ENCODE peak calls at places on chromosomes 6 and 20, in four cellular contexts. Q is spleen, T is cardiac muscle cell, Y is upper lobe of right lung. J is an unnamed sample.

GRCh38 chr6:72461144-72461543 is 160.7 kb upstream of the KCNQ5 start:
- DNase-seq in Q (no peak), T (no peak), Y (no peak), J (no peak)

GRCh38 chr6:121504227-121504626 is 68.8 kb downstream of the GJA1 start:
- DNase-seq in Q (no peak), T (no peak), Y (no peak), J (no peak)

GRCh38 chr6:311679-312220 is 19.5 kb downstream of the DUSP22 start:
- DNase-seq in Q (peak), T (no peak), Y (no peak), J (no peak)

GRCh38 chr6:135465903-135466302 is 31.6 kb downstream of the AHI1 start:
- DNase-seq in Q (no peak), T (no peak), Y (no peak), J (no peak)

GRCh38 chr6:50591135-50591534 is 122.2 kb upstream of the TFAP2D start:
- DNase-seq in Q (no peak), T (peak), Y (no peak), J (no peak)

GRCh38 chr6:11682525-11682924 is 96.1 kb downstream of the ADTRP start:
- DNase-seq in Q (no peak), T (no peak), Y (no peak), J (no peak)

GRCh38 chr6:123380257-123380656 is 256.5 kb downstream of the TRDN start:
- DNase-seq in Q (no peak), T (peak), Y (no peak), J (no peak)

GRCh38 chr20:24488800-24489175 is 19.4 kb downstream of the SYNDIG1 start:
- DNase-seq in Q (peak), T (no peak), Y (no peak), J (no peak)

GRCh38 chr6:104161960-104162669 is 697.6 kb downstream of the HACE1 start:
- DNase-seq in Q (no peak), T (no peak), Y (no peak), J (no peak)

GRCh38 chr6:25318589-25318988 is 39.4 kb downstream of the CARMIL1 start:
- DNase-seq in Q (no peak), T (no peak), Y (no peak), J (no peak)

GRCh38 chr20:38114353-38114791 is 50.7 kb downstream of the TGM2 start:
- DNase-seq in Q (no peak), T (no peak), Y (no peak), J (peak)

GRCh38 chr20:1965520-1966278 is 28.2 kb downstream of the PDYN start:
- DNase-seq in Q (peak), T (peak), Y (peak), J (peak)

GRCh38 chr20:2984028-2984501 is 59.4 kb upstream of the GNRH2 start:
- DNase-seq in Q (no peak), T (no peak), Y (no peak), J (no peak)

GRCh38 chr6:125201961-125202729 is 48.6 kb downstream of the TPD52L1 start:
- DNase-seq in Q (no peak), T (no peak), Y (peak), J (no peak)

GRCh38 chr6:159602370-159603185 is 90.5 kb downstream of the SOD2 start:
- DNase-seq in Q (no peak), T (no peak), Y (no peak), J (no peak)

GRCh38 chr6:48378874-48379407 is 267.9 kb upstream of the PTCHD4 start:
- DNase-seq in Q (no peak), T (no peak), Y (no peak), J (no peak)

GRCh38 chr6:21679761-21680265 is 86.3 kb downstream of the SOX4 start:
- DNase-seq in Q (no peak), T (no peak), Y (no peak), J (no peak)

GRCh38 chr20:43507150-43508080 is at the start of gene L3MBTL1:
- DNase-seq in Q (peak), T (peak), Y (peak), J (no peak)

GRCh38 chr6:44258921-44259320 is 1.6 kb upstream of the SLC35B2 start:
- DNase-seq in Q (peak), T (no peak), Y (peak), J (peak)

GRCh38 chr6:11043961-11044711 is at the start of gene ELOVL2:
- DNase-seq in Q (no peak), T (peak), Y (peak), J (no peak)

GRCh38 chr6:26064619-26065257 is 22.5 kb upstream of the HFE start:
- DNase-seq in Q (no peak), T (peak), Y (no peak), J (no peak)

GRCh38 chr6:159919011-159919511 is 28.3 kb downstream of the MAS1 start:
- DNase-seq in Q (no peak), T (no peak), Y (no peak), J (no peak)

GRCh38 chr6:47241742-47242482 is 67.8 kb downstream of the TNFRSF21 start:
- DNase-seq in Q (no peak), T (no peak), Y (no peak), J (no peak)

GRCh38 chr6:35919827-35920751 is 809 bp downstream of the SRPK1 start:
- DNase-seq in Q (peak), T (peak), Y (peak), J (peak)

GRCh38 chr6:35919085-35919826 is 1.6 kb downstream of the SRPK1 start:
- DNase-seq in Q (no peak), T (no peak), Y (no peak), J (no peak)

GRCh38 chr6:35924146-35924545 is 3.2 kb upstream of the SRPK1 start:
- DNase-seq in Q (no peak), T (no peak), Y (no peak), J (no peak)

GRCh38 chr6:35922139-35922554 is 1.2 kb upstream of the SRPK1 start:
- DNase-seq in Q (no peak), T (no peak), Y (no peak), J (no peak)

GRCh38 chr6:35920793-35921732 is at the start of gene SRPK1:
- DNase-seq in Q (peak), T (peak), Y (peak), J (peak)
- H3K27ac ChIP-seq in Q (peak), T (peak), Y (peak), J (peak)

DNA sequence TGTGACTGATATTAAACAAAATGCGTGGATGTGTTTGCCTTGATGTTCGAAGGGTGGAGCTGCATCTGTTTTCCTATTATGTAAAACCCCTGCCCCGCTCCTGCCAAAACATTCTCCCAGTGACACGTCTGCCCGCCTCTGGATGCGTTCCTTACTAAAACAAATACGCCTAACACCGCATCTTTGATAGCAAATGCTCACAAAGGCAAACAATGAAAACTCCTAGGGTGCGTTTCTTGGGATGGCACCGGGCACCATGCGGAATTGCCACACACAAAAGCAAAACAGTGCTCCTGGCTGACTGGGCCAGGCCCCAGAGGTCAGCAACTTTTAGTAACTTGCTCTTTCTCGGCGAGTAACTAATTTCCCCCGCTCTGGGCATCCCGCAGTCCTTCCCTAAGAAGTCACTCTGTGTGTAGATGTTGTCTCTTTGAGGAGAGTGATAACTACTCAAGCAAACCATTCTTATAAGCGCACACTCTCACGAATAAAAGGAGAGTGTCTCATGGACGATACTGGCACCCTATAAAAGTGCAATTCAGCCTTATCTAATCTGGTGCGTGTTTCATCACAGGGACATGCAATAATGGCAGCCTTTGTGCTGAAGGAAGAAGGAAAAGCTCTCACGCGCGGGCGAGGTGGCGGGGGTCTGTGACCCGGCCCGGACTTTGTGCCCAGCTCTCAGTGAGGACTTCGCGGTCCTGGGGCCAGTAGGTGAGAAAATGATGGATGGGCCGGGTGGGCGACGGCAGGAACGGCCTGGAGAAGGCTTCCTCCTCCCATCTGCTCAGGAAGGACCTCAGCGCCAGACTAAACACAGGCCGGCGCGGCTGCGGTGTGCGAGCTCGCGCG is 8.7 kb upstream of the FOXC1 start:
- DNase-seq in Q (peak), T (no peak), Y (no peak), J (no peak)
- H3K27ac ChIP-seq in Q (no peak), T (no peak), Y (no peak), J (no peak)

GRCh38 chr6:164097557-164098398 is 683.3 kb downstream of the QKI start:
- DNase-seq in Q (no peak), T (peak), Y (no peak), J (no peak)
- H3K27ac ChIP-seq in Q (peak), T (no peak), Y (no peak), J (no peak)

GRCh38 chr6:61867635-61868034 is 418.4 kb downstream of the KHDRBS2 start:
- DNase-seq in Q (no peak), T (no peak), Y (no peak), J (no peak)

GRCh38 chr6:61869632-61870400 is 416.2 kb downstream of the KHDRBS2 start:
- DNase-seq in Q (no peak), T (no peak), Y (no peak), J (no peak)

GRCh38 chr6:61868507-61869080 is 417.4 kb downstream of the KHDRBS2 start:
- DNase-seq in Q (peak), T (no peak), Y (no peak), J (no peak)
- H3K27ac ChIP-seq in Q (no peak), T (no peak), Y (no peak), J (no peak)

DNA sequence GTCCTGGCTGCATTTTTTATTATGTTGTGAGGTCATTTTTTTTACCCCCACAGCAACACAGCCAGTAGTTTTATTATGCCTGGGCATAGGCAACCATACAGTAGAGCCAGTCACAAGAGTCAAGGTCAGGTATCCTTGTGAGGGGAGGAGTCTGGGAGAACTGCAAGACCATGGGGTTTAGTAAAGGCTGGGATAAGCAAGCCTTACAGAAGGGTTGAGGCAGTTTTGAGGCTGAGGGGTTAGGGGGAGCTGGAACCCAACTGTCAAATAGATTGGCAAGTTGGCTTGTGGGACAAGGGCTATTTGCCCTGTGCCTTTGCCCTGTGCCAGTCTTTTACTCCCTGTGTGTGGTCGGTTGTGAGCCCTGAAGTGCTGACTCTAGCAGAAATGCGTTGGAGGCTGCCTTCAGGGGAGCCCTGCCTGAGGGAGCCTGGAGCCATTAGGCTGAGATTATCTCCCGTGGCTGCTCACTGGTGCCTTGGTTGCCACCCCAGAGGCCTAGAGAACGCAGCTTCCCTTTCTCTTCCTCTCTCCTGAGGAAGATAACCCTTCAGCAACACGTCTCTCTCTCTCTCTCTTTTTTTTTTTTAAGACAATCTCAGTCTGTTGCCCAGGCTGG is 31.1 kb downstream of the RALY start:
- DNase-seq in Q (no peak), T (peak), Y (no peak), J (peak)
- H3K27ac ChIP-seq in Q (no peak), T (peak), Y (no peak), J (peak)

GRCh38 chr6:7151381-7151780 is 43.6 kb downstream of the RREB1 start:
- DNase-seq in Q (no peak), T (no peak), Y (no peak), J (no peak)
- H3K27ac ChIP-seq in Q (peak), T (no peak), Y (peak), J (peak)

GRCh38 chr6:116405147-116405546 is 34.4 kb downstream of the DSE start:
- DNase-seq in Q (no peak), T (peak), Y (no peak), J (peak)
- H3K27ac ChIP-seq in Q (peak), T (no peak), Y (peak), J (no peak)

GRCh38 chr6:79810878-79811277 is 136.5 kb downstream of the ELOVL4 start:
- DNase-seq in Q (no peak), T (no peak), Y (no peak), J (no peak)

GRCh38 chr6:79810153-79810806 is 137.1 kb downstream of the ELOVL4 start:
- DNase-seq in Q (no peak), T (peak), Y (no peak), J (no peak)

GRCh38 chr6:79812195-79812594 is 135.2 kb downstream of the ELOVL4 start:
- DNase-seq in Q (no peak), T (no peak), Y (no peak), J (no peak)

GRCh38 chr6:79813143-79813542 is 134.2 kb downstream of the ELOVL4 start:
- DNase-seq in Q (no peak), T (no peak), Y (no peak), J (no peak)

GRCh38 chr6:79813854-79814477 is 133.4 kb downstream of the ELOVL4 start:
- DNase-seq in Q (no peak), T (peak), Y (no peak), J (peak)
- H3K27ac ChIP-seq in Q (no peak), T (peak), Y (no peak), J (no peak)

J was measured in Peyer's patch.